ENCODE peak calls at places on chromosomes 6 and 20, in seven cellular contexts. One of them, this sample, is unnamed.

GRCh38 chr6:131258816-131259476 is 123.7 kb downstream of the AKAP7 start:
- DNase-seq in esophagus squamous epithelium: no peak
- DNase-seq in tibial nerve: no peak
- DNase-seq in heart right ventricle: no peak
- DNase-seq in GM12865: no peak
- DNase-seq in PC-9: no peak
- DNase-seq in omental fat pad: no peak
- DNase-seq in this sample: no peak

GRCh38 chr6:157715766-157716171 is 107.3 kb upstream of the SNX9 start:
- DNase-seq in esophagus squamous epithelium: no peak
- DNase-seq in tibial nerve: peak
- DNase-seq in heart right ventricle: peak
- DNase-seq in GM12865: no peak
- DNase-seq in PC-9: peak
- DNase-seq in omental fat pad: peak
- DNase-seq in this sample: no peak

GRCh38 chr20:7151666-7152065 is 384.2 kb downstream of the BMP2 start:
- DNase-seq in esophagus squamous epithelium: no peak
- DNase-seq in tibial nerve: no peak
- DNase-seq in heart right ventricle: no peak
- DNase-seq in GM12865: no peak
- DNase-seq in PC-9: no peak
- DNase-seq in omental fat pad: no peak
- DNase-seq in this sample: no peak

GRCh38 chr6:75932067-75932466 is 140.4 kb downstream of the IMPG1 start:
- DNase-seq in esophagus squamous epithelium: no peak
- DNase-seq in tibial nerve: no peak
- DNase-seq in heart right ventricle: no peak
- DNase-seq in GM12865: peak
- DNase-seq in PC-9: peak
- DNase-seq in omental fat pad: no peak
- DNase-seq in this sample: no peak

GRCh38 chr6:130259557-130259956 is 36.8 kb upstream of the SAMD3 start:
- DNase-seq in esophagus squamous epithelium: no peak
- DNase-seq in tibial nerve: no peak
- DNase-seq in heart right ventricle: no peak
- DNase-seq in GM12865: no peak
- DNase-seq in PC-9: no peak
- DNase-seq in omental fat pad: no peak
- DNase-seq in this sample: no peak

GRCh38 chr6:166355552-166355951 is 13.2 kb upstream of the SFT2D1 start:
- DNase-seq in esophagus squamous epithelium: no peak
- DNase-seq in tibial nerve: no peak
- DNase-seq in heart right ventricle: no peak
- DNase-seq in GM12865: no peak
- DNase-seq in PC-9: no peak
- DNase-seq in omental fat pad: no peak
- DNase-seq in this sample: no peak

GRCh38 chr6:36556281-36556680 is 9.0 kb upstream of the STK38 start:
- DNase-seq in esophagus squamous epithelium: no peak
- DNase-seq in tibial nerve: no peak
- DNase-seq in heart right ventricle: no peak
- DNase-seq in GM12865: no peak
- DNase-seq in PC-9: no peak
- DNase-seq in omental fat pad: no peak
- DNase-seq in this sample: no peak

GRCh38 chr6:106117579-106117978 is 31.4 kb downstream of the PRDM1 start:
- DNase-seq in esophagus squamous epithelium: no peak
- DNase-seq in tibial nerve: no peak
- DNase-seq in heart right ventricle: no peak
- DNase-seq in GM12865: peak
- DNase-seq in PC-9: no peak
- DNase-seq in omental fat pad: no peak
- DNase-seq in this sample: no peak

GRCh38 chr6:77462359-77463307 is 658 bp downstream of the HTR1B start:
- DNase-seq in esophagus squamous epithelium: no peak
- DNase-seq in tibial nerve: no peak
- DNase-seq in heart right ventricle: no peak
- DNase-seq in GM12865: peak
- DNase-seq in PC-9: no peak
- DNase-seq in omental fat pad: no peak
- DNase-seq in this sample: no peak

GRCh38 chr6:69917834-69918233 is 51.5 kb downstream of the COL19A1 start:
- DNase-seq in esophagus squamous epithelium: no peak
- DNase-seq in tibial nerve: no peak
- DNase-seq in heart right ventricle: no peak
- DNase-seq in GM12865: peak
- DNase-seq in PC-9: no peak
- DNase-seq in omental fat pad: no peak
- DNase-seq in this sample: no peak

GRCh38 chr6:170279977-170280688 is 10.7 kb downstream of the DLL1 start:
- DNase-seq in esophagus squamous epithelium: no peak
- DNase-seq in tibial nerve: no peak
- DNase-seq in heart right ventricle: peak
- DNase-seq in GM12865: peak
- DNase-seq in PC-9: peak
- DNase-seq in omental fat pad: no peak
- DNase-seq in this sample: peak

GRCh38 chr20:20003088-20003954 is 13.8 kb upstream of the NAA20 start:
- DNase-seq in esophagus squamous epithelium: no peak
- DNase-seq in tibial nerve: no peak
- DNase-seq in heart right ventricle: no peak
- DNase-seq in GM12865: peak
- DNase-seq in PC-9: no peak
- DNase-seq in omental fat pad: no peak
- DNase-seq in this sample: no peak

GRCh38 chr6:154169193-154169847 is 130.3 kb downstream of the OPRM1 start:
- DNase-seq in esophagus squamous epithelium: no peak
- DNase-seq in tibial nerve: no peak
- DNase-seq in heart right ventricle: no peak
- DNase-seq in GM12865: no peak
- DNase-seq in PC-9: no peak
- DNase-seq in omental fat pad: no peak
- DNase-seq in this sample: no peak

GRCh38 chr6:47206626-47207025 is 103.1 kb downstream of the TNFRSF21 start:
- DNase-seq in esophagus squamous epithelium: no peak
- DNase-seq in tibial nerve: no peak
- DNase-seq in heart right ventricle: no peak
- DNase-seq in GM12865: no peak
- DNase-seq in PC-9: no peak
- DNase-seq in omental fat pad: no peak
- DNase-seq in this sample: no peak

GRCh38 chr6:163955752-163956151 is 541.2 kb downstream of the QKI start:
- DNase-seq in esophagus squamous epithelium: no peak
- DNase-seq in tibial nerve: no peak
- DNase-seq in heart right ventricle: no peak
- DNase-seq in GM12865: no peak
- DNase-seq in PC-9: no peak
- DNase-seq in omental fat pad: no peak
- DNase-seq in this sample: no peak

GRCh38 chr6:90849686-90850085 is 262.8 kb upstream of the MAP3K7 start:
- DNase-seq in esophagus squamous epithelium: no peak
- DNase-seq in tibial nerve: no peak
- DNase-seq in heart right ventricle: no peak
- DNase-seq in GM12865: no peak
- DNase-seq in PC-9: no peak
- DNase-seq in omental fat pad: no peak
- DNase-seq in this sample: no peak

GRCh38 chr20:31605902-31606677 is 1.0 kb downstream of the ID1 start:
- DNase-seq in esophagus squamous epithelium: no peak
- DNase-seq in tibial nerve: no peak
- DNase-seq in heart right ventricle: peak
- DNase-seq in GM12865: no peak
- DNase-seq in PC-9: no peak
- DNase-seq in omental fat pad: no peak
- DNase-seq in this sample: no peak

GRCh38 chr6:114049367-114049966 is 78.5 kb upstream of the HDAC2 start:
- DNase-seq in esophagus squamous epithelium: no peak
- DNase-seq in tibial nerve: no peak
- DNase-seq in heart right ventricle: no peak
- DNase-seq in GM12865: peak
- DNase-seq in PC-9: peak
- DNase-seq in omental fat pad: no peak
- DNase-seq in this sample: no peak

GRCh38 chr6:91852232-91852631 is 1265.4 kb upstream of the MAP3K7 start:
- DNase-seq in esophagus squamous epithelium: no peak
- DNase-seq in tibial nerve: no peak
- DNase-seq in heart right ventricle: no peak
- DNase-seq in GM12865: no peak
- DNase-seq in PC-9: no peak
- DNase-seq in omental fat pad: no peak
- DNase-seq in this sample: no peak

GRCh38 chr6:41779336-41779735 is 364 bp downstream of the FRS3 start:
- DNase-seq in esophagus squamous epithelium: no peak
- DNase-seq in tibial nerve: no peak
- DNase-seq in heart right ventricle: no peak
- DNase-seq in GM12865: no peak
- DNase-seq in PC-9: no peak
- DNase-seq in omental fat pad: no peak
- DNase-seq in this sample: no peak

GRCh38 chr6:43476744-43477143 is 626 bp upstream of the TJAP1 start:
- DNase-seq in esophagus squamous epithelium: no peak
- DNase-seq in tibial nerve: no peak
- DNase-seq in heart right ventricle: no peak
- DNase-seq in GM12865: no peak
- DNase-seq in PC-9: no peak
- DNase-seq in omental fat pad: no peak
- DNase-seq in this sample: no peak